ENCODE peak calls at places on chromosomes 12 and 14, in five cellular contexts. A is K562, L is HepG2, N is GM12878, Q is SK-N-SH. V is an unnamed sample.
A peak's percentile ranks its signal among the peaks of the same experiment; 100 is the strongest.

GRCh38 chr14:54040851-54041250 is 84.2 kb upstream of the BMP4 start:
- DNase-seq in A (no peak), L (no peak), N (no peak), Q (no peak), V (no peak)

GRCh38 chr12:84822541-84822940 is 90.1 kb downstream of the SLC6A15 start:
- DNase-seq in A (no peak), L (no peak), N (no peak), Q (no peak), V (no peak)

GRCh38 chr12:230925-231671 is 17.1 kb upstream of the SLC6A12 start:
- DNase-seq in A (no peak), L (no peak), N (no peak), Q (no peak), V (no peak)

GRCh38 chr12:100189241-100190012 is 11.2 kb upstream of the ACTR6 start:
- DNase-seq in A (no peak), L (no peak), N (no peak), Q (no peak), V (no peak)

GRCh38 chr12:118357327-118358007 is 15.2 kb downstream of the TAOK3 start:
- DNase-seq in A (peak; percentile 69), L (no peak), N (peak; percentile 62), Q (peak; percentile 42), V (peak; percentile 89)

GRCh38 chr12:107328442-107329133 is 235.2 kb upstream of the CRY1 start:
- DNase-seq in A (no peak), L (no peak), N (no peak), Q (no peak), V (peak; percentile 49)

GRCh38 chr12:10069099-10069498 is 29.7 kb downstream of the CLEC1A start:
- DNase-seq in A (no peak), L (no peak), N (no peak), Q (no peak), V (peak; percentile 58)

GRCh38 chr12:58814036-58814435 is 106.3 kb downstream of the LRIG3 start:
- DNase-seq in A (no peak), L (no peak), N (no peak), Q (no peak), V (no peak)

GRCh38 chr12:30417697-30418231 is 277.9 kb downstream of the IPO8 start:
- DNase-seq in A (no peak), L (no peak), N (no peak), Q (no peak), V (no peak)

GRCh38 chr14:98408713-98409112 is 863.3 kb downstream of the BCL11B start:
- DNase-seq in A (no peak), L (no peak), N (no peak), Q (no peak), V (no peak)

GRCh38 chr14:21264025-21264801 is 5.0 kb downstream of the HNRNPC start:
- DNase-seq in A (no peak), L (no peak), N (peak; percentile 56), Q (no peak), V (no peak)

GRCh38 chr14:78595797-78596196 is 425.6 kb downstream of the NRXN3 start:
- DNase-seq in A (no peak), L (no peak), N (no peak), Q (peak; percentile 27), V (no peak)

GRCh38 chr12:90024261-90024660 is 315.6 kb upstream of the ATP2B1 start:
- DNase-seq in A (no peak), L (no peak), N (no peak), Q (no peak), V (no peak)

GRCh38 chr12:55847603-55848329 is 5.0 kb upstream of the MMP19 start:
- DNase-seq in A (peak; percentile 70), L (peak; percentile 26), N (no peak), Q (peak; percentile 89), V (peak; percentile 79)

GRCh38 chr12:95881331-95881955 is 22.7 kb downstream of the SNRPF start:
- DNase-seq in A (no peak), L (no peak), N (no peak), Q (no peak), V (no peak)

GRCh38 chr14:51328089-51328941 is 88.3 kb downstream of the TMX1 start:
- DNase-seq in A (no peak), L (no peak), N (no peak), Q (no peak), V (no peak)

GRCh38 chr14:103074699-103075341 is 9.2 kb upstream of the LBHD2 start:
- DNase-seq in A (peak; percentile 83), L (peak; percentile 70), N (no peak), Q (peak; percentile 41), V (no peak)

GRCh38 chr14:72045271-72045670 is 113.0 kb downstream of the RGS6 start:
- DNase-seq in A (no peak), L (no peak), N (no peak), Q (no peak), V (no peak)

GRCh38 chr14:98826618-98827017 is 445.4 kb downstream of the BCL11B start:
- DNase-seq in A (no peak), L (no peak), N (no peak), Q (no peak), V (no peak)

GRCh38 chr12:25935355-25936144 is 22.9 kb upstream of the RASSF8 start:
- DNase-seq in A (no peak), L (no peak), N (no peak), Q (no peak), V (no peak)

GRCh38 chr14:23055621-23056256 is 1.6 kb downstream of the CDH24 start:
- DNase-seq in A (peak; percentile 42), L (no peak), N (no peak), Q (peak; percentile 96), V (no peak)

GRCh38 chr14:54450535-54450934 is 9.4 kb upstream of the CNIH1 start:
- DNase-seq in A (no peak), L (no peak), N (peak; percentile 42), Q (peak; percentile 39), V (peak; percentile 80)

GRCh38 chr14:76089151-76089550 is 62.6 kb upstream of the GPATCH2L start:
- DNase-seq in A (no peak), L (no peak), N (no peak), Q (no peak), V (no peak)

GRCh38 chr12:107458990-107459389 is 226.6 kb upstream of the PWP1 start:
- DNase-seq in A (no peak), L (no peak), N (no peak), Q (no peak), V (no peak)

GRCh38 chr12:124646385-124647230 is 79.2 kb upstream of the NCOR2 start:
- DNase-seq in A (no peak), L (no peak), N (peak; percentile 5), Q (no peak), V (peak; percentile 24)

GRCh38 chr12:69196302-69197288 is 42.8 kb upstream of the CPSF6 start:
- DNase-seq in A (no peak), L (peak; percentile 10), N (no peak), Q (no peak), V (peak; percentile 4)

GRCh38 chr12:121809712-121810116 is 5.9 kb downstream of the SETD1B start:
- DNase-seq in A (no peak), L (no peak), N (no peak), Q (no peak), V (no peak)

GRCh38 chr12:20492251-20492728 is 124.0 kb downstream of the PDE3A start:
- DNase-seq in A (no peak), L (no peak), N (peak; percentile 5), Q (no peak), V (peak; percentile 73)

GRCh38 chr12:6295187-6295811 is 15.2 kb upstream of the PLEKHG6 start:
- DNase-seq in A (peak; percentile 48), L (peak; percentile 98), N (no peak), Q (peak; percentile 44), V (no peak)

GRCh38 chr14:104749111-104749649 is 3.8 kb upstream of the SIVA1 start:
- DNase-seq in A (no peak), L (peak; percentile 88), N (no peak), Q (no peak), V (no peak)

GRCh38 chr12:93547778-93548177 is 24.7 kb upstream of the SOCS2 start:
- DNase-seq in A (no peak), L (no peak), N (no peak), Q (no peak), V (no peak)
- TF ChIP-seq POLR2AphosphoS5 in A (no peak), L (no peak), N (no peak), Q (no peak), V (no peak)

GRCh38 chr14:100065942-100066574 is 836 bp downstream of the EVL start:
- DNase-seq in A (no peak), L (no peak), N (peak; percentile 94), Q (no peak), V (peak; percentile 53)
- TF ChIP-seq REST in A (no peak), L (no peak), N (no peak), Q (no peak), V (no peak)

GRCh38 chr12:109308534-109309440 is at the start of gene FOXN4:
- DNase-seq in A (no peak), L (no peak), N (no peak), Q (peak; percentile 84), V (no peak)
- TF ChIP-seq GABPA in A (no peak), L (no peak), N (no peak), Q (no peak), V (no peak)

GRCh38 chr12:104596128-104596799 is 139.5 kb downstream of the CHST11 start:
- DNase-seq in A (no peak), L (no peak), N (no peak), Q (no peak), V (peak; percentile 59)
- TF ChIP-seq POLR2AphosphoS5 in A (no peak), L (no peak), N (no peak), Q (no peak), V (no peak)

GRCh38 chr14:26444745-26445144 is 153.1 kb downstream of the NOVA1 start:
- DNase-seq in A (no peak), L (no peak), N (no peak), Q (no peak), V (no peak)
- TF ChIP-seq REST in A (no peak), L (peak; percentile 28), N (no peak), Q (peak; percentile 88), V (peak; percentile 90)

DNA sequence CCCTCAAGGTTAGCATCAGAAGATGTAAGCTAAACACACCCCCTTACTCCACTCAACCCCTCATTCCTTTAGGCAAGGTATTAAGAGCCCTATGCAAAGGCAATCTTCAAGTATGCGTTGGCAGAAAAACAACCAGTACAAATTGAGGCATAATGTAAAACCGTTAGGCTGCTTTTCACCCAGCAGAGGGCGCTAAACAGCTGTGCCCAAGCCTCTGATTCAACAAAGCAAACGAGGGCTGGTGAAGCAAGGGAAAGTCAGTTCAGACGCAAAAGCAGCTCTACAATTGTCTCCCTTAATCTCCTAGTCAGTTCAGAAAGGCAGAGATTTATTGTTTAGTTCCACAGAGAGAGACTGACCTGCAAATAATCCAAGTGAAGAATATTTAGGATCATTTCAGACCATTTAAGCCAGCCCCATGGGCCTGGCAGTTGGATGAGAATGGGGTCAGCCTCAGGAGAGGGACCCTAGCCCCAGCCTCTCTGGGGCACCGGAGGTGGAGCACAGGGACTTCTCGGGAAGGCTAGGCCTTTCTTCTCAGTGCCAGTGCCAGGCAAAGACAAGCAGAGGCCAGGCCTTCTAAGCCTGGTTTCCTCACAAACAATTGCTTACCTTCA is 23.5 kb downstream of the DCAF5 start:
- DNase-seq in A (peak; percentile 51), L (peak; percentile 72), N (no peak), Q (peak; percentile 55), V (no peak)
- TF ChIP-seq GABPA in A (no peak), L (no peak), N (no peak), Q (no peak), V (no peak)

GRCh38 chr12:2163172-2163927 is 110.6 kb downstream of the CACNA1C start:
- DNase-seq in A (no peak), L (peak; percentile 6), N (no peak), Q (no peak), V (no peak)
- TF ChIP-seq POLR2AphosphoS5 in A (no peak), L (no peak), N (no peak), Q (no peak), V (no peak)

GRCh38 chr12:113470871-113471618 is 626 bp downstream of the LHX5 start:
- DNase-seq in A (no peak), L (no peak), N (no peak), Q (peak; percentile 32), V (no peak)
- TF ChIP-seq REST in A (no peak), L (no peak), N (no peak), Q (no peak), V (no peak)

V was measured in HL-60.